ENCODE peak calls at places on chromosomes 2 and 18, in seven cellular contexts. One of them, this sample, is unnamed.

GRCh38 chr18:32595735-32596134 is 125.1 kb upstream of the GAREM1 start:
- DNase-seq in cardiac fibroblast: no peak
- DNase-seq in uterus: no peak
- DNase-seq in MM.1S: no peak
- DNase-seq in dorsolateral prefrontal cortex: no peak
- DNase-seq in cardiac muscle cell: no peak
- DNase-seq in hepatocyte: no peak
- DNase-seq in this sample: no peak

GRCh38 chr2:217952409-217952808 is 50.4 kb downstream of the TNS1 start:
- DNase-seq in cardiac muscle cell: no peak
- DNase-seq in dorsolateral prefrontal cortex: no peak
- DNase-seq in MM.1S: no peak
- DNase-seq in hepatocyte: no peak
- DNase-seq in cardiac fibroblast: no peak
- DNase-seq in uterus: peak; percentile 15
- DNase-seq in this sample: no peak

GRCh38 chr2:238242731-238243495 is 3.1 kb upstream of the HES6 start:
- DNase-seq in MM.1S: no peak
- DNase-seq in cardiac fibroblast: peak; percentile 57
- DNase-seq in dorsolateral prefrontal cortex: no peak
- DNase-seq in cardiac muscle cell: no peak
- DNase-seq in uterus: peak; percentile 59
- DNase-seq in hepatocyte: peak; percentile 59
- DNase-seq in this sample: no peak

GRCh38 chr2:69383178-69383812 is 3.7 kb downstream of the GFPT1 start:
- DNase-seq in cardiac muscle cell: no peak
- DNase-seq in MM.1S: no peak
- DNase-seq in dorsolateral prefrontal cortex: no peak
- DNase-seq in hepatocyte: no peak
- DNase-seq in uterus: no peak
- DNase-seq in cardiac fibroblast: no peak
- DNase-seq in this sample: no peak

GRCh38 chr18:42429208-42429607 is 474.2 kb downstream of the PIK3C3 start:
- DNase-seq in cardiac muscle cell: peak; percentile 51
- DNase-seq in dorsolateral prefrontal cortex: peak; percentile 36
- DNase-seq in hepatocyte: no peak
- DNase-seq in uterus: no peak
- DNase-seq in cardiac fibroblast: peak; percentile 13
- DNase-seq in MM.1S: no peak
- DNase-seq in this sample: no peak

GRCh38 chr18:34709631-34710429 is at the start of gene DTNA:
- DNase-seq in uterus: no peak
- DNase-seq in cardiac fibroblast: peak; percentile 98
- DNase-seq in dorsolateral prefrontal cortex: no peak
- DNase-seq in hepatocyte: peak; percentile 71
- DNase-seq in MM.1S: no peak
- DNase-seq in cardiac muscle cell: peak; percentile 32
- DNase-seq in this sample: no peak

GRCh38 chr2:85649201-85650190 is 18.5 kb downstream of the SFTPB start:
- DNase-seq in cardiac muscle cell: no peak
- DNase-seq in dorsolateral prefrontal cortex: no peak
- DNase-seq in hepatocyte: no peak
- DNase-seq in uterus: no peak
- DNase-seq in cardiac fibroblast: peak; percentile 55
- DNase-seq in MM.1S: no peak
- DNase-seq in this sample: no peak

GRCh38 chr2:134739879-134740301 is 21.1 kb upstream of the TMEM163 start:
- DNase-seq in cardiac fibroblast: peak; percentile 60
- DNase-seq in cardiac muscle cell: no peak
- DNase-seq in dorsolateral prefrontal cortex: no peak
- DNase-seq in uterus: no peak
- DNase-seq in hepatocyte: no peak
- DNase-seq in MM.1S: peak; percentile 46
- DNase-seq in this sample: peak; percentile 62

GRCh38 chr2:70199320-70199864 is 8.6 kb upstream of the C2orf42 start:
- DNase-seq in MM.1S: no peak
- DNase-seq in cardiac muscle cell: no peak
- DNase-seq in uterus: no peak
- DNase-seq in cardiac fibroblast: no peak
- DNase-seq in dorsolateral prefrontal cortex: no peak
- DNase-seq in hepatocyte: no peak
- DNase-seq in this sample: no peak

GRCh38 chr2:78061301-78061700 is 539.1 kb upstream of the LRRTM4 start:
- DNase-seq in hepatocyte: no peak
- DNase-seq in uterus: no peak
- DNase-seq in dorsolateral prefrontal cortex: no peak
- DNase-seq in cardiac fibroblast: no peak
- DNase-seq in cardiac muscle cell: no peak
- DNase-seq in MM.1S: no peak
- DNase-seq in this sample: no peak

GRCh38 chr2:129717560-129718128 is 261.8 kb upstream of the RAB6C start:
- DNase-seq in cardiac fibroblast: no peak
- DNase-seq in cardiac muscle cell: no peak
- DNase-seq in MM.1S: no peak
- DNase-seq in hepatocyte: no peak
- DNase-seq in dorsolateral prefrontal cortex: no peak
- DNase-seq in uterus: no peak
- DNase-seq in this sample: no peak

GRCh38 chr2:240095556-240096523 is 40.3 kb downstream of the COPS9 start:
- DNase-seq in hepatocyte: no peak
- DNase-seq in cardiac fibroblast: no peak
- DNase-seq in MM.1S: no peak
- DNase-seq in dorsolateral prefrontal cortex: no peak
- DNase-seq in cardiac muscle cell: no peak
- DNase-seq in uterus: no peak
- DNase-seq in this sample: no peak

GRCh38 chr2:121287146-121287798 is 2.3 kb upstream of the TFCP2L1 start:
- DNase-seq in cardiac muscle cell: no peak
- DNase-seq in uterus: no peak
- DNase-seq in MM.1S: no peak
- DNase-seq in hepatocyte: no peak
- DNase-seq in dorsolateral prefrontal cortex: no peak
- DNase-seq in cardiac fibroblast: no peak
- DNase-seq in this sample: no peak

GRCh38 chr2:165678882-165679281 is 115.2 kb downstream of the GALNT3 start:
- DNase-seq in cardiac muscle cell: no peak
- DNase-seq in cardiac fibroblast: no peak
- DNase-seq in MM.1S: no peak
- DNase-seq in uterus: no peak
- DNase-seq in dorsolateral prefrontal cortex: no peak
- DNase-seq in hepatocyte: no peak
- DNase-seq in this sample: no peak

GRCh38 chr18:5508821-5509220 is 35.0 kb downstream of the EPB41L3 start:
- DNase-seq in uterus: no peak
- DNase-seq in hepatocyte: no peak
- DNase-seq in MM.1S: no peak
- DNase-seq in cardiac muscle cell: no peak
- DNase-seq in cardiac fibroblast: no peak
- DNase-seq in dorsolateral prefrontal cortex: no peak
- DNase-seq in this sample: no peak

GRCh38 chr2:206642075-206643025 is at the start of gene FAM237A:
- DNase-seq in uterus: no peak
- DNase-seq in hepatocyte: peak; percentile 84
- DNase-seq in cardiac fibroblast: peak; percentile 74
- DNase-seq in MM.1S: peak; percentile 25
- DNase-seq in dorsolateral prefrontal cortex: peak; percentile 6
- DNase-seq in cardiac muscle cell: peak; percentile 87
- DNase-seq in this sample: peak; percentile 65

GRCh38 chr2:130870161-130870485 is 33.4 kb downstream of the ARHGEF4 start:
- DNase-seq in cardiac fibroblast: no peak
- DNase-seq in dorsolateral prefrontal cortex: no peak
- DNase-seq in cardiac muscle cell: no peak
- DNase-seq in hepatocyte: no peak
- DNase-seq in uterus: no peak
- DNase-seq in MM.1S: no peak
- DNase-seq in this sample: no peak

GRCh38 chr18:7224198-7224597 is 6.7 kb upstream of the LRRC30 start:
- DNase-seq in dorsolateral prefrontal cortex: no peak
- DNase-seq in cardiac muscle cell: no peak
- DNase-seq in MM.1S: no peak
- DNase-seq in uterus: no peak
- DNase-seq in cardiac fibroblast: no peak
- DNase-seq in hepatocyte: no peak
- DNase-seq in this sample: no peak

GRCh38 chr18:7221424-7222155 is 9.3 kb upstream of the LRRC30 start:
- DNase-seq in cardiac muscle cell: peak; percentile 86
- DNase-seq in dorsolateral prefrontal cortex: no peak
- DNase-seq in uterus: no peak
- DNase-seq in cardiac fibroblast: peak; percentile 84
- DNase-seq in MM.1S: peak; percentile 57
- DNase-seq in hepatocyte: peak; percentile 79
- DNase-seq in this sample: no peak
- TF ChIP-seq CTCF in cardiac muscle cell: peak; percentile 95
- TF ChIP-seq CTCF in dorsolateral prefrontal cortex: peak; percentile 46
- TF ChIP-seq CTCF in uterus: no peak
- TF ChIP-seq CTCF in cardiac fibroblast: peak; percentile 93
- TF ChIP-seq CTCF in MM.1S: peak; percentile 86
- TF ChIP-seq CTCF in hepatocyte: peak; percentile 78
- TF ChIP-seq CTCF in this sample: peak; percentile 46

GRCh38 chr18:36296591-36297418 is 708 bp upstream of the FHOD3 start:
- DNase-seq in hepatocyte: peak; percentile 82
- DNase-seq in uterus: peak; percentile 37
- DNase-seq in cardiac fibroblast: peak; percentile 83
- DNase-seq in dorsolateral prefrontal cortex: peak; percentile 48
- DNase-seq in cardiac muscle cell: peak; percentile 79
- DNase-seq in MM.1S: peak; percentile 28
- DNase-seq in this sample: peak; percentile 66
- TF ChIP-seq CTCF in hepatocyte: peak; percentile 54
- TF ChIP-seq CTCF in uterus: peak; percentile 27
- TF ChIP-seq CTCF in cardiac fibroblast: peak; percentile 56
- TF ChIP-seq CTCF in dorsolateral prefrontal cortex: peak; percentile 64
- TF ChIP-seq CTCF in cardiac muscle cell: peak; percentile 42
- TF ChIP-seq CTCF in MM.1S: peak; percentile 36
- TF ChIP-seq CTCF in this sample: peak; percentile 24

GRCh38 chr2:200177971-200178911 is 128.3 kb upstream of the SPATS2L start:
- DNase-seq in hepatocyte: no peak
- DNase-seq in dorsolateral prefrontal cortex: peak; percentile 22
- DNase-seq in cardiac muscle cell: no peak
- DNase-seq in cardiac fibroblast: no peak
- DNase-seq in uterus: no peak
- DNase-seq in MM.1S: no peak
- DNase-seq in this sample: no peak
- TF ChIP-seq CTCF in hepatocyte: no peak
- TF ChIP-seq CTCF in dorsolateral prefrontal cortex: no peak
- TF ChIP-seq CTCF in cardiac muscle cell: no peak
- TF ChIP-seq CTCF in cardiac fibroblast: no peak
- TF ChIP-seq CTCF in uterus: no peak
- TF ChIP-seq CTCF in MM.1S: no peak
- TF ChIP-seq CTCF in this sample: no peak

GRCh38 chr2:135839713-135840112 is 2.7 kb upstream of the LCT start:
- DNase-seq in hepatocyte: no peak
- DNase-seq in cardiac muscle cell: no peak
- DNase-seq in MM.1S: no peak
- DNase-seq in uterus: peak; percentile 23
- DNase-seq in cardiac fibroblast: peak; percentile 89
- DNase-seq in dorsolateral prefrontal cortex: no peak
- DNase-seq in this sample: no peak
- TF ChIP-seq CTCF in hepatocyte: no peak
- TF ChIP-seq CTCF in cardiac muscle cell: no peak
- TF ChIP-seq CTCF in MM.1S: no peak
- TF ChIP-seq CTCF in uterus: no peak
- TF ChIP-seq CTCF in cardiac fibroblast: no peak
- TF ChIP-seq CTCF in dorsolateral prefrontal cortex: no peak
- TF ChIP-seq CTCF in this sample: no peak

DNA sequence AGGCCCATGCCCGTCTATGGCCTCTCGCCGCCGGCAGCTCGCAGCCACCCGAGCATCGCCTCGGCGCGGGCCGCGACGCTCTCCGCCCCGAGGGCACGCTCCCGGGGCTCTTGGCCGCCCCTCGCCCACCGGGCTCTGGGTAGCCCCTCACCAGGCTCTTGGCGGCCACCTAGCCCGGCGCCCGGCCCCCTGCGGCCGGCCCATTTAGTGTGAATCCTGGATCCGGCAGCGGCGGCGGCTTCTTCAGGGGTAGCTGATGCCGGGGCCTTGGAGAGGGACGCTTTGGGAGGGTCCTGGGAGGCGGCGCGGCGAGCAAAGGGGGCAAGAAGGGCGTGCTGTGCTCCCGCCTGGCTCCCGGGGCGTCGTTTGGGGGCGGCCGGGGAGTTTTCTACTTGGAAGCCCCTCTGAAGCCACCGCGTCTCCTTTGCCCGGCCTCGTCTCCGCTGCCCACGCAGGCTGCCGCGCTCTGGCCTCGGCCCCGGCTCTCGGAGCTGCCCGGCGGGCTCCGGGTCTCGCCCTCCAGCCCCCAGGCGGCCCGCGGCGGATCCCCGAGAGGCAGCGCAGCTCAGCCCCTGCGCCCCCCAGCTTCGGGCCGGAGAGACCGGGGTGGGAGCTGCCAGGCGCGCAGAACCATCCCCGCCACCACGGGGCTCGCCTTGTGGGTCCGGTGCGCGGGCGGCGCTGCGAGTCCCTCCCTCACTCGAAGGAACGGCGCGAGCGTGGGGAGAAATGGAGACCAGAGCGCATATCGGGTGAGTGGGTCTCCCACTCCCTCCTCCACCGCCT is 521 bp downstream of the PIEZO2 start:
- DNase-seq in MM.1S: no peak
- DNase-seq in cardiac fibroblast: no peak
- DNase-seq in uterus: no peak
- DNase-seq in dorsolateral prefrontal cortex: no peak
- DNase-seq in cardiac muscle cell: no peak
- DNase-seq in hepatocyte: peak; percentile 37
- DNase-seq in this sample: peak; percentile 59
- TF ChIP-seq CTCF in MM.1S: no peak
- TF ChIP-seq CTCF in cardiac fibroblast: no peak
- TF ChIP-seq CTCF in uterus: no peak
- TF ChIP-seq CTCF in dorsolateral prefrontal cortex: no peak
- TF ChIP-seq CTCF in cardiac muscle cell: no peak
- TF ChIP-seq CTCF in hepatocyte: no peak
- TF ChIP-seq CTCF in this sample: no peak

GRCh38 chr2:225017713-225018112 is 24.6 kb downstream of the DOCK10 start:
- DNase-seq in uterus: no peak
- DNase-seq in MM.1S: no peak
- DNase-seq in cardiac muscle cell: no peak
- DNase-seq in hepatocyte: no peak
- DNase-seq in cardiac fibroblast: no peak
- DNase-seq in dorsolateral prefrontal cortex: no peak
- DNase-seq in this sample: no peak
- TF ChIP-seq CTCF in uterus: no peak
- TF ChIP-seq CTCF in MM.1S: no peak
- TF ChIP-seq CTCF in cardiac muscle cell: no peak
- TF ChIP-seq CTCF in hepatocyte: no peak
- TF ChIP-seq CTCF in cardiac fibroblast: no peak
- TF ChIP-seq CTCF in dorsolateral prefrontal cortex: no peak
- TF ChIP-seq CTCF in this sample: no peak

GRCh38 chr2:30915485-30915884 is 108.2 kb upstream of the CAPN13 start:
- DNase-seq in cardiac fibroblast: no peak
- DNase-seq in hepatocyte: peak; percentile 66
- DNase-seq in MM.1S: no peak
- DNase-seq in cardiac muscle cell: peak; percentile 64
- DNase-seq in dorsolateral prefrontal cortex: no peak
- DNase-seq in uterus: no peak
- DNase-seq in this sample: no peak
- TF ChIP-seq CTCF in cardiac fibroblast: no peak
- TF ChIP-seq CTCF in hepatocyte: peak; percentile 46
- TF ChIP-seq CTCF in MM.1S: no peak
- TF ChIP-seq CTCF in cardiac muscle cell: no peak
- TF ChIP-seq CTCF in dorsolateral prefrontal cortex: peak; percentile 27
- TF ChIP-seq CTCF in uterus: no peak
- TF ChIP-seq CTCF in this sample: no peak

GRCh38 chr2:237191693-237192076 is 106.0 kb downstream of the COPS8 start:
- DNase-seq in uterus: no peak
- DNase-seq in MM.1S: no peak
- DNase-seq in hepatocyte: no peak
- DNase-seq in cardiac muscle cell: no peak
- DNase-seq in dorsolateral prefrontal cortex: no peak
- DNase-seq in cardiac fibroblast: no peak
- DNase-seq in this sample: no peak
- TF ChIP-seq CTCF in uterus: no peak
- TF ChIP-seq CTCF in MM.1S: no peak
- TF ChIP-seq CTCF in hepatocyte: no peak
- TF ChIP-seq CTCF in cardiac muscle cell: peak; percentile 6
- TF ChIP-seq CTCF in dorsolateral prefrontal cortex: no peak
- TF ChIP-seq CTCF in cardiac fibroblast: no peak
- TF ChIP-seq CTCF in this sample: no peak

GRCh38 chr2:145593991-145594702 is 1074.2 kb upstream of the ZEB2 start:
- DNase-seq in dorsolateral prefrontal cortex: no peak
- DNase-seq in hepatocyte: peak; percentile 59
- DNase-seq in cardiac muscle cell: peak; percentile 10
- DNase-seq in MM.1S: no peak
- DNase-seq in cardiac fibroblast: peak; percentile 94
- DNase-seq in uterus: no peak
- DNase-seq in this sample: no peak
- TF ChIP-seq CTCF in dorsolateral prefrontal cortex: no peak
- TF ChIP-seq CTCF in hepatocyte: peak; percentile 24
- TF ChIP-seq CTCF in cardiac muscle cell: peak; percentile 36
- TF ChIP-seq CTCF in MM.1S: no peak
- TF ChIP-seq CTCF in cardiac fibroblast: peak; percentile 8
- TF ChIP-seq CTCF in uterus: no peak
- TF ChIP-seq CTCF in this sample: no peak

This sample was measured in GM13976.